ENCODE peak calls at places on chromosomes 3 and 15, in seven cellular contexts. P is epithelial cell of esophagus; Y is epithelial cell of proximal tubule; A is GM23248; Q is colonic mucosa; Z is CD4-positive, CD25-positive, alpha-beta regulatory T cell; L is mesendoderm. K is an unnamed sample.

GRCh38 chr3:138600341-138600740 is 6.3 kb upstream of the CEP70 start:
- DNase-seq in L (no peak), Z (no peak), Q (no peak), Y (no peak), A (peak; percentile 61), P (no peak), K (no peak)

GRCh38 chr15:45645026-45645980 is 10.5 kb downstream of the SQOR start:
- DNase-seq in Z (no peak), A (peak; percentile 82), L (no peak), Y (no peak), Q (peak; percentile 78), P (peak; percentile 86), K (no peak)

GRCh38 chr3:182294256-182294655 is 499.0 kb upstream of the ATP11B start:
- DNase-seq in Q (no peak), P (peak; percentile 29), Y (peak; percentile 26), L (no peak), Z (no peak), A (no peak), K (no peak)

GRCh38 chr15:55588070-55588817 is at the start of gene PYGO1:
- DNase-seq in Y (no peak), A (peak; percentile 80), Z (no peak), Q (peak; percentile 28), P (peak; percentile 44), L (peak; percentile 85), K (peak; percentile 55)

GRCh38 chr3:12681586-12682371 is 17.9 kb upstream of the RAF1 start:
- DNase-seq in A (peak; percentile 92), Y (no peak), P (peak; percentile 80), Z (no peak), Q (no peak), L (no peak), K (no peak)

GRCh38 chr3:76011121-76011520 is 225.8 kb upstream of the ZNF717 start:
- DNase-seq in Q (no peak), A (no peak), P (no peak), L (peak; percentile 15), Y (no peak), Z (no peak), K (no peak)

GRCh38 chr3:43071313-43071893 is 34.5 kb downstream of the POMGNT2 start:
- DNase-seq in Z (no peak), A (peak; percentile 8), L (peak; percentile 54), P (no peak), Q (no peak), Y (no peak), K (no peak)

GRCh38 chr3:19146685-19147650 is 1.3 kb upstream of the KCNH8 start:
- DNase-seq in Q (peak; percentile 84), P (peak; percentile 2), A (peak; percentile 61), L (peak; percentile 95), Z (peak; percentile 50), Y (no peak), K (peak; percentile 83)

GRCh38 chr3:50714953-50715352 is 40.2 kb downstream of the DOCK3 start:
- DNase-seq in Z (no peak), Y (no peak), P (peak; percentile 39), L (no peak), Q (no peak), A (peak; percentile 10), K (no peak)

GRCh38 chr3:126495786-126496185 is 20.1 kb upstream of the ZXDC start:
- DNase-seq in L (no peak), Q (no peak), Z (no peak), A (no peak), Y (no peak), P (no peak), K (no peak)

GRCh38 chr3:132822266-132822665 is 100.1 kb upstream of the NPHP3 start:
- DNase-seq in Y (no peak), P (no peak), L (no peak), A (no peak), Q (no peak), Z (no peak), K (no peak)

GRCh38 chr3:126391631-126392030 is 3.1 kb upstream of the CFAP100 start:
- DNase-seq in A (no peak), L (no peak), Z (no peak), Y (no peak), P (no peak), Q (no peak), K (no peak)

GRCh38 chr3:64599651-64600050 is 88.1 kb downstream of the ADAMTS9 start:
- DNase-seq in Y (no peak), Q (no peak), Z (no peak), P (no peak), L (no peak), A (no peak), K (no peak)

GRCh38 chr3:152334761-152335160 is 66.0 kb downstream of the MBNL1 start:
- DNase-seq in L (no peak), A (no peak), P (no peak), Q (no peak), Z (no peak), Y (no peak), K (peak; percentile 57)

GRCh38 chr3:156317457-156317856 is 197.1 kb downstream of the KCNAB1 start:
- DNase-seq in Z (no peak), L (peak; percentile 74), P (peak; percentile 81), Y (no peak), Q (no peak), A (peak; percentile 68), K (no peak)

GRCh38 chr3:94539937-94540336 is 477.1 kb downstream of the NSUN3 start:
- DNase-seq in Q (no peak), P (no peak), L (no peak), Y (no peak), A (no peak), Z (no peak), K (no peak)

GRCh38 chr3:45964139-45964538 is 20.9 kb downstream of the CXCR6 start:
- DNase-seq in A (no peak), Z (no peak), L (no peak), Y (no peak), Q (no peak), P (no peak), K (no peak)

GRCh38 chr3:4583441-4583840 is 90.3 kb downstream of the ITPR1 start:
- DNase-seq in L (no peak), Y (no peak), P (no peak), Z (no peak), Q (no peak), A (no peak), K (no peak)

GRCh38 chr15:42107483-42107882 is 13.1 kb upstream of the PLA2G4D start:
- DNase-seq in L (no peak), Y (no peak), Z (no peak), Q (peak; percentile 96), P (peak; percentile 42), A (peak; percentile 13), K (no peak)

GRCh38 chr15:88624156-88624970 is 3.2 kb downstream of the AEN start:
- DNase-seq in Q (no peak), A (peak; percentile 66), L (peak; percentile 67), Y (no peak), Z (peak; percentile 50), P (no peak), K (peak; percentile 79)
- H3K4me3 ChIP-seq in Q (no peak overlapping the region), A (peak overlapping the region; percentile 61), L (no peak overlapping the region), Y (no peak overlapping the region), Z (peak overlapping the region; percentile 93), P (no peak overlapping the region), K (peak overlapping the region; percentile 99)

DNA sequence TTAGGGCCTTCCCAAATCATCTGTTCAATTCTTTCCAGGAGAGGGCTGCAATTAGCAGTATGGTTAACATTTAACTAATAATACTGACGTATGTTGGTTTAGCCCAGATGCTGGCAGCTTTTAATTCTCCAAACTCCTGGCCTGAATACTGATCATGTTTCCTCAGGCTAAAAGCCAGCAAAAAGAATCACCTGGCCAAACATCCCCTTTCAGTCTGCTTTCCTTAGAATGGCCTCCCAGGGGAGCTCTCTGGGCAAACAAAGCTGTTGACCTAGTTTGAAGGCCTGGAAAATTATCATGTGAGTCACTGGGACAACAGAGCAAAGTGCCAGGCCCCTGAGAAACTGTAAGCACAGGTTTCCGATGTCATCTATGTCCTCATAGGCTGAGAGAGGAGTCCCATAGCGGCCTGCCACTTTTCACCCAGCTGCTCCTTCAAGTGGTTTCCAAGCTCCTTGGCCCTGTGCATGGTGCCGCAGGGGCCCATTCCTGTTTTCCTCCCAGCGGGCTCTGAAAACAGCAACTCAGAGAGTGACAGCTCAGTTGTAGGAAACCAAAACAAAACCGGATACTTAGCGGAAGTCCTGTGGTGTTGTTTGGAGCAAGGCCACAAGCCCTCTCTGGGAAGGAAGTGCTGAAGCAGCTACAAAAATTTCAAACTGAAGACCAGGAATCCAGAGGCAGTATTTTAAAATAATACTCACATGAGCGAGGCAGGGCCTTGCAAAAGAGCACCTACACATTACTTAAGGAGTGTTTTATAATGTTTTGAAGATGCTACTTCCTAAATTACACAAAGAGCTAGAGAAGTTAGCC is 36.5 kb upstream of the RAB11A start:
- DNase-seq in A (peak; percentile 97), P (peak; percentile 85), Z (peak; percentile 19), Y (peak; percentile 95), Q (peak; percentile 88), L (peak; percentile 99), K (peak; percentile 73)
- H3K4me3 ChIP-seq in A (peak overlapping the region; percentile 61), P (no peak overlapping the region), Z (peak overlapping the region; percentile 64), Y (peak overlapping the region; percentile 34), Q (no peak overlapping the region), L (no peak overlapping the region), K (peak overlapping the region; percentile 19)

GRCh38 chr3:128727996-128728395 is 2.0 kb downstream of the RAB7A start:
- DNase-seq in L (no peak), Y (no peak), P (peak; percentile 50), Q (no peak), A (peak; percentile 71), Z (no peak), K (no peak)

GRCh38 chr3:128726691-128727031 is 678 bp downstream of the RAB7A start:
- DNase-seq in P (peak; percentile 94), Z (peak; percentile 43), Q (peak; percentile 80), A (peak; percentile 95), L (peak; percentile 59), Y (no peak), K (peak; percentile 21)

GRCh38 chr3:128727059-128727458 is 1.1 kb downstream of the RAB7A start:
- DNase-seq in P (no peak), Q (no peak), Y (no peak), A (no peak), Z (no peak), L (no peak), K (no peak)

GRCh38 chr3:128725932-128726690 is at the start of gene RAB7A:
- DNase-seq in Y (peak; percentile 66), A (peak; percentile 99), L (peak; percentile 99), Q (peak; percentile 98), P (peak; percentile 99), Z (peak; percentile 96), K (peak; percentile 98)

GRCh38 chr3:128727485-128727884 is 1.5 kb downstream of the RAB7A start:
- DNase-seq in P (no peak), Y (no peak), Z (no peak), L (no peak), A (peak; percentile 54), Q (no peak), K (no peak)
- H3K4me3 ChIP-seq in P (peak overlapping the region; percentile 94), Y (peak overlapping the region; percentile 95), Z (peak overlapping the region; percentile 91), L (peak overlapping the region; percentile 67), A (peak overlapping the region; percentile 90), Q (peak overlapping the region; percentile 98), K (peak overlapping the region; percentile 99)

GRCh38 chr15:65305144-65305758 is 774 bp downstream of the RNU5B-1 start:
- DNase-seq in Y (no peak), Z (no peak), A (no peak), L (no peak), P (no peak), Q (no peak), K (no peak)

GRCh38 chr15:65303687-65304392 is 637 bp upstream of the RNU5B-1 start:
- DNase-seq in L (peak; percentile 94), P (peak; percentile 79), Y (no peak), Q (peak; percentile 66), Z (no peak), A (peak; percentile 72), K (no peak)

GRCh38 chr15:65305776-65306175 is 1.3 kb downstream of the RNU5B-1 start:
- DNase-seq in A (no peak), L (no peak), Y (no peak), Z (no peak), Q (no peak), P (no peak), K (no peak)

GRCh38 chr15:65306551-65306950 is 2.1 kb downstream of the RNU5B-1 start:
- DNase-seq in L (no peak), Z (no peak), P (no peak), Q (no peak), A (no peak), Y (no peak), K (no peak)

GRCh38 chr15:65304393-65305143 is at the start of gene RNU5B-1:
- DNase-seq in Y (peak; percentile 98), Z (peak; percentile 70), Q (peak; percentile 84), L (peak; percentile 99), A (peak; percentile 95), P (peak; percentile 88), K (peak; percentile 98)
- H3K4me3 ChIP-seq in Y (peak within 1 kb of the TSS; percentile 60), Z (peak within 1 kb of the TSS; percentile 93), Q (peak within 1 kb of the TSS; percentile 42), L (peak within 1 kb of the TSS; percentile 26), A (peak within 1 kb of the TSS; percentile 74), P (peak within 1 kb of the TSS; percentile 70), K (peak within 1 kb of the TSS; percentile 66)

K was measured in MM.1S.